ENCODE peak calls at places on chromosome 14, in four cellular contexts. X, F, L and W are unnamed samples.

GRCh38 chr14:36300337-36300736 is 20.1 kb downstream of the MBIP start:
- DNase-seq in L (no peak), F (no peak), X (no peak), W (no peak)

GRCh38 chr14:72173038-72173720 is 240.9 kb downstream of the RGS6 start:
- DNase-seq in X (no peak), L (no peak), F (no peak), W (no peak)

GRCh38 chr14:104746951-104747481 is 5.9 kb upstream of the SIVA1 start:
- DNase-seq in L (no peak), X (no peak), F (no peak), W (no peak)

GRCh38 chr14:69877492-69877891 is 1.7 kb upstream of the SMOC1 start:
- DNase-seq in F (no peak), L (no peak), X (peak; percentile 35), W (no peak)

GRCh38 chr14:75885829-75886228 is 96.0 kb downstream of the TGFB3 start:
- DNase-seq in X (no peak), L (no peak), F (no peak), W (no peak)

GRCh38 chr14:101188571-101188915 is 285.0 kb upstream of the RTL1 start:
- DNase-seq in F (no peak), X (no peak), L (no peak), W (no peak)

GRCh38 chr14:64510825-64511679 is 6.5 kb downstream of the ZBTB1 start:
- DNase-seq in L (peak; percentile 55), X (peak; percentile 63), F (peak; percentile 7), W (peak; percentile 50)

GRCh38 chr14:29028973-29029582 is 262.5 kb downstream of the FOXG1 start:
- DNase-seq in L (no peak), X (no peak), F (no peak), W (no peak)

GRCh38 chr14:95515080-95515489 is 1.4 kb downstream of the SYNE3 start:
- DNase-seq in X (no peak), L (peak; percentile 68), F (no peak), W (no peak)

GRCh38 chr14:35444104-35444503 is 39.6 kb upstream of the NFKBIA start:
- DNase-seq in F (no peak), X (no peak), L (no peak), W (no peak)

GRCh38 chr14:71606064-71606463 is 326.2 kb upstream of the RGS6 start:
- DNase-seq in L (no peak), F (no peak), X (no peak), W (no peak)

GRCh38 chr14:101226265-101226602 is 322.7 kb upstream of the RTL1 start:
- DNase-seq in L (no peak), X (no peak), F (no peak), W (no peak)

GRCh38 chr14:96062506-96062905 is 23.3 kb downstream of the C14orf132 start:
- DNase-seq in X (no peak), L (no peak), F (no peak), W (no peak)

GRCh38 chr14:51498411-51499227 is 153.1 kb upstream of the FRMD6 start:
- DNase-seq in X (peak; percentile 91), F (no peak), L (no peak), W (no peak)

GRCh38 chr14:99296517-99296916 is 24.5 kb upstream of the BCL11B start:
- DNase-seq in L (no peak), X (no peak), F (no peak), W (no peak)

GRCh38 chr14:75980856-75981255 is 939 bp downstream of the TGFB3 start:
- DNase-seq in X (no peak), L (peak; percentile 44), F (no peak), W (no peak)

GRCh38 chr14:46769292-46769691 is 117.7 kb upstream of the RPL10L start:
- DNase-seq in X (no peak), F (no peak), L (no peak), W (no peak)

GRCh38 chr14:103549361-103550311 is 12.8 kb downstream of the BAG5 start:
- DNase-seq in F (peak; percentile 62), L (peak; percentile 42), X (no peak), W (no peak)

GRCh38 chr14:65594153-65594881 is 181.8 kb downstream of the FUT8 start:
- DNase-seq in X (no peak), L (no peak), F (peak; percentile 98), W (no peak)

GRCh38 chr14:70027785-70028428 is 148.7 kb downstream of the SMOC1 start:
- DNase-seq in L (peak; percentile 71), F (no peak), X (peak; percentile 83), W (peak; percentile 11)

GRCh38 chr14:60656755-60657608 is 7.7 kb upstream of the SIX1 start:
- DNase-seq in X (no peak), F (no peak), L (no peak), W (peak; percentile 53)

GRCh38 chr14:73725116-73726024 is 11.2 kb upstream of the PNMA1 start:
- DNase-seq in L (no peak), F (no peak), X (no peak), W (peak; percentile 85)

GRCh38 chr14:23550827-23551265 is 719 bp downstream of the ZFHX2 start:
- DNase-seq in F (no peak), X (no peak), L (peak; percentile 53), W (no peak)

GRCh38 chr14:77654001-77654431 is 37.6 kb upstream of the SPTLC2 start:
- DNase-seq in F (no peak), X (no peak), L (no peak), W (no peak)

GRCh38 chr14:75340921-75341320 is 62.3 kb downstream of the FOS start:
- DNase-seq in L (peak; percentile 94), X (no peak), F (no peak), W (no peak)

GRCh38 chr14:56422703-56423213 is 156.8 kb upstream of the TMEM260 start:
- DNase-seq in L (peak; percentile 52), X (peak; percentile 41), F (peak; percentile 76), W (peak; percentile 5)

GRCh38 chr14:40003773-40004172 is 571.5 kb upstream of the FBXO33 start:
- DNase-seq in X (no peak), F (no peak), L (no peak), W (no peak)

GRCh38 chr14:70873627-70874026 is 33.6 kb upstream of the PCNX1 start:
- DNase-seq in F (no peak), X (peak; percentile 61), L (no peak), W (no peak)

GRCh38 chr14:30771595-30771994 is 102.8 kb upstream of the COCH start:
- DNase-seq in L (no peak), X (no peak), F (no peak), W (no peak)

GRCh38 chr14:74804219-74804825 is 41.2 kb downstream of the YLPM1 start:
- DNase-seq in L (no peak), X (no peak), F (no peak), W (no peak)

GRCh38 chr14:88013750-88014349 is 8.9 kb downstream of the GPR65 start:
- DNase-seq in F (peak; percentile 27), L (peak; percentile 71), X (peak; percentile 70), W (no peak)

GRCh38 chr14:23121401-23121800 is 2.3 kb upstream of the CEBPE start:
- DNase-seq in F (no peak), L (peak; percentile 75), X (no peak), W (peak; percentile 98)

GRCh38 chr14:21454843-21455550 is 926 bp downstream of the CHD8 start:
- DNase-seq in X (no peak), F (no peak), L (no peak), W (no peak)

GRCh38 chr14:61452452-61452851 is 131.1 kb downstream of the PRKCH start:
- DNase-seq in F (no peak), X (no peak), L (no peak), W (no peak)

GRCh38 chr14:57928732-57929131 is 62.8 kb upstream of the SLC35F4 start:
- DNase-seq in F (no peak), L (no peak), X (no peak), W (no peak)

GRCh38 chr14:46063872-46064271 is 587.7 kb downstream of the RPL10L start:
- DNase-seq in L (no peak), X (peak; percentile 6), F (no peak), W (no peak)

GRCh38 chr14:93286212-93286890 is 46.5 kb downstream of the BTBD7 start:
- DNase-seq in X (no peak), L (no peak), F (no peak), W (peak; percentile 88)

GRCh38 chr14:43135877-43136411 is 1371.1 kb downstream of the FSCB start:
- DNase-seq in F (no peak), L (no peak), X (no peak), W (no peak)